ENCODE peak calls at places on chromosomes 7 and 10, in five cellular contexts. One of them, this sample, is unnamed.

GRCh38 chr10:75408911-75409885 is 7.6 kb upstream of the ZNF503 start:
- DNase-seq in IMR-90: no peak
- DNase-seq in Panc1: no peak
- DNase-seq in WERI-Rb-1: peak; percentile 76
- DNase-seq in DND-41: no peak
- DNase-seq in this sample: peak; percentile 21

GRCh38 chr10:72800000-72800740 is 93.4 kb upstream of the OIT3 start:
- DNase-seq in IMR-90: peak; percentile 66
- DNase-seq in Panc1: no peak
- DNase-seq in WERI-Rb-1: no peak
- DNase-seq in DND-41: no peak
- DNase-seq in this sample: no peak

GRCh38 chr7:55992346-55992745 is 28.0 kb downstream of the NIPSNAP2 start:
- DNase-seq in IMR-90: no peak
- DNase-seq in Panc1: no peak
- DNase-seq in WERI-Rb-1: no peak
- DNase-seq in DND-41: no peak
- DNase-seq in this sample: no peak

GRCh38 chr7:604884-605531 is 85.4 kb upstream of the PDGFA start:
- DNase-seq in IMR-90: no peak
- DNase-seq in Panc1: no peak
- DNase-seq in WERI-Rb-1: no peak
- DNase-seq in DND-41: no peak
- DNase-seq in this sample: no peak

GRCh38 chr7:114364151-114364550 is 50.5 kb upstream of the FOXP2 start:
- DNase-seq in IMR-90: no peak
- DNase-seq in Panc1: no peak
- DNase-seq in WERI-Rb-1: no peak
- DNase-seq in DND-41: no peak
- DNase-seq in this sample: no peak

GRCh38 chr7:101164071-101164840 is 1.1 kb downstream of the VGF start:
- DNase-seq in IMR-90: peak; percentile 65
- DNase-seq in Panc1: no peak
- DNase-seq in WERI-Rb-1: no peak
- DNase-seq in DND-41: no peak
- DNase-seq in this sample: no peak

GRCh38 chr7:29330136-29330535 is 135.6 kb downstream of the CHN2 start:
- DNase-seq in IMR-90: no peak
- DNase-seq in Panc1: no peak
- DNase-seq in WERI-Rb-1: no peak
- DNase-seq in DND-41: no peak
- DNase-seq in this sample: no peak

GRCh38 chr7:149422065-149422913 is 38.6 kb downstream of the ZNF777 start:
- DNase-seq in IMR-90: peak; percentile 53
- DNase-seq in Panc1: peak; percentile 15
- DNase-seq in WERI-Rb-1: peak; percentile 72
- DNase-seq in DND-41: peak; percentile 55
- DNase-seq in this sample: peak; percentile 76

GRCh38 chr10:22634606-22635467 is 79.5 kb downstream of the PIP4K2A start:
- DNase-seq in IMR-90: no peak
- DNase-seq in Panc1: no peak
- DNase-seq in WERI-Rb-1: no peak
- DNase-seq in DND-41: no peak
- DNase-seq in this sample: no peak

GRCh38 chr10:18400911-18401260 is 250.5 kb downstream of the NSUN6 start:
- DNase-seq in IMR-90: no peak
- DNase-seq in Panc1: no peak
- DNase-seq in WERI-Rb-1: peak; percentile 29
- DNase-seq in DND-41: no peak
- DNase-seq in this sample: no peak

GRCh38 chr10:46228076-46229071 is 58.4 kb upstream of the ANTXRL start:
- DNase-seq in IMR-90: peak; percentile 70
- DNase-seq in Panc1: peak; percentile 36
- DNase-seq in WERI-Rb-1: peak; percentile 81
- DNase-seq in DND-41: peak; percentile 77
- DNase-seq in this sample: peak; percentile 36

GRCh38 chr10:116984202-116984993 is 20.6 kb downstream of the SHTN1 start:
- DNase-seq in IMR-90: no peak
- DNase-seq in Panc1: no peak
- DNase-seq in WERI-Rb-1: no peak
- DNase-seq in DND-41: no peak
- DNase-seq in this sample: no peak

GRCh38 chr10:129626309-129626708 is 159.3 kb downstream of the MGMT start:
- DNase-seq in IMR-90: no peak
- DNase-seq in Panc1: no peak
- DNase-seq in WERI-Rb-1: no peak
- DNase-seq in DND-41: no peak
- DNase-seq in this sample: no peak

GRCh38 chr7:123154231-123154860 is 45.4 kb downstream of the SLC13A1 start:
- DNase-seq in IMR-90: peak; percentile 50
- DNase-seq in Panc1: peak; percentile 75
- DNase-seq in WERI-Rb-1: peak; percentile 75
- DNase-seq in DND-41: peak; percentile 54
- DNase-seq in this sample: no peak

GRCh38 chr7:24728503-24729364 is 28.5 kb downstream of the GSDME start:
- DNase-seq in IMR-90: peak; percentile 24
- DNase-seq in Panc1: no peak
- DNase-seq in WERI-Rb-1: no peak
- DNase-seq in DND-41: peak; percentile 79
- DNase-seq in this sample: no peak

GRCh38 chr7:66043681-66044497 is 31.7 kb upstream of the ASL start:
- DNase-seq in IMR-90: no peak
- DNase-seq in Panc1: no peak
- DNase-seq in WERI-Rb-1: no peak
- DNase-seq in DND-41: no peak
- DNase-seq in this sample: peak; percentile 5

GRCh38 chr10:131022981-131023380 is 288.5 kb downstream of the TCERG1L start:
- DNase-seq in IMR-90: no peak
- DNase-seq in Panc1: no peak
- DNase-seq in WERI-Rb-1: no peak
- DNase-seq in DND-41: no peak
- DNase-seq in this sample: no peak
- H3K9me3 ChIP-seq in IMR-90: peaks cover 53% of the 10 kb centered on the region
- H3K9me3 ChIP-seq in Panc1: no peaks in the 10 kb centered on the region
- H3K9me3 ChIP-seq in WERI-Rb-1: no peaks in the 10 kb centered on the region
- H3K9me3 ChIP-seq in DND-41: no peaks in the 10 kb centered on the region
- H3K9me3 ChIP-seq in this sample: no peaks in the 10 kb centered on the region

GRCh38 chr7:47581442-47581820 is 480 bp downstream of the TNS3 start:
- DNase-seq in IMR-90: no peak
- DNase-seq in Panc1: no peak
- DNase-seq in WERI-Rb-1: no peak
- DNase-seq in DND-41: no peak
- DNase-seq in this sample: no peak
- H3K27ac ChIP-seq in IMR-90: peak overlapping the region; percentile 77
- H3K27ac ChIP-seq in Panc1: peak overlapping the region; percentile 100
- H3K27ac ChIP-seq in WERI-Rb-1: peak overlapping the region; percentile 62
- H3K27ac ChIP-seq in DND-41: no peak overlapping the region
- H3K27ac ChIP-seq in this sample: no peak overlapping the region

DNA sequence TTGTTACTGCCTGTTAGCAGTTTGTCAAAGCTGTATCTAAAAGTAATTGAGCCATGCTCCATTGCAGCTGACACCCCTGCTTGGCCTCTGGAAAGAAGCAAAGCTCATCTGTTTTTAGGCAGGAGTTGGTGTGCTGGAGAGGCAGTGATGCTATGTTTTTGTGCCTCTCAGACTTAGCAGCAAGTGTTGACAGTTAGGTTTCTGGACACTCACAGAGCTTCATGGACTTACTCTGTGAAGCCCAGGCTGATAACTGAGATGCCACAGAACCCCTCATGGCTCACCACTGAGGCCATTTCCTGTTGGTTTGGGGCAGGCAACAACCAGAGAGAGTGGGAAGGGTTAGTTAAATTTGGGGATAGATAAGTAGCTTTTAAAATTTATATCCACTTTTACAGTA is 59.8 kb downstream of the BTAF1 start:
- DNase-seq in IMR-90: no peak
- DNase-seq in Panc1: no peak
- DNase-seq in WERI-Rb-1: no peak
- DNase-seq in DND-41: no peak
- DNase-seq in this sample: no peak
- H3K9me3 ChIP-seq in IMR-90: no peaks in the 10 kb centered on the region
- H3K9me3 ChIP-seq in Panc1: no peaks in the 10 kb centered on the region
- H3K9me3 ChIP-seq in WERI-Rb-1: no peaks in the 10 kb centered on the region
- H3K9me3 ChIP-seq in DND-41: no peaks in the 10 kb centered on the region
- H3K9me3 ChIP-seq in this sample: no peaks in the 10 kb centered on the region

GRCh38 chr7:92635538-92635937 is 45.3 kb upstream of the FAM133B start:
- DNase-seq in IMR-90: no peak
- DNase-seq in Panc1: no peak
- DNase-seq in WERI-Rb-1: no peak
- DNase-seq in DND-41: no peak
- DNase-seq in this sample: no peak
- H3K27ac ChIP-seq in IMR-90: no peak overlapping the region
- H3K27ac ChIP-seq in Panc1: peak overlapping the region; percentile 83
- H3K27ac ChIP-seq in WERI-Rb-1: peak overlapping the region; percentile 70
- H3K27ac ChIP-seq in DND-41: peak overlapping the region; percentile 99
- H3K27ac ChIP-seq in this sample: no peak overlapping the region

GRCh38 chr7:155261031-155261985 is 36.4 kb upstream of the INSIG1 start:
- DNase-seq in IMR-90: no peak
- DNase-seq in Panc1: no peak
- DNase-seq in WERI-Rb-1: no peak
- DNase-seq in DND-41: no peak
- DNase-seq in this sample: no peak

GRCh38 chr7:155262010-155262409 is 35.7 kb upstream of the INSIG1 start:
- DNase-seq in IMR-90: no peak
- DNase-seq in Panc1: no peak
- DNase-seq in WERI-Rb-1: no peak
- DNase-seq in DND-41: no peak
- DNase-seq in this sample: no peak

GRCh38 chr7:155260498-155260872 is 37.2 kb upstream of the INSIG1 start:
- DNase-seq in IMR-90: no peak
- DNase-seq in Panc1: no peak
- DNase-seq in WERI-Rb-1: no peak
- DNase-seq in DND-41: no peak
- DNase-seq in this sample: no peak

GRCh38 chr7:155258233-155258575 is 39.5 kb upstream of the INSIG1 start:
- DNase-seq in IMR-90: peak; percentile 79
- DNase-seq in Panc1: no peak
- DNase-seq in WERI-Rb-1: no peak
- DNase-seq in DND-41: no peak
- DNase-seq in this sample: no peak

GRCh38 chr7:155259791-155260497 is 37.7 kb upstream of the INSIG1 start:
- DNase-seq in IMR-90: no peak
- DNase-seq in Panc1: no peak
- DNase-seq in WERI-Rb-1: peak; percentile 26
- DNase-seq in DND-41: no peak
- DNase-seq in this sample: no peak
- H3K9me3 ChIP-seq in IMR-90: no peaks in the 10 kb centered on the region
- H3K9me3 ChIP-seq in Panc1: no peaks in the 10 kb centered on the region
- H3K9me3 ChIP-seq in WERI-Rb-1: no peaks in the 10 kb centered on the region
- H3K9me3 ChIP-seq in DND-41: no peaks in the 10 kb centered on the region
- H3K9me3 ChIP-seq in this sample: no peaks in the 10 kb centered on the region

GRCh38 chr10:50416885-50417284 is 165.6 kb upstream of the ASAH2 start:
- DNase-seq in IMR-90: no peak
- DNase-seq in Panc1: no peak
- DNase-seq in WERI-Rb-1: no peak
- DNase-seq in DND-41: no peak
- DNase-seq in this sample: no peak
- H3K27ac ChIP-seq in IMR-90: no peak overlapping the region
- H3K27ac ChIP-seq in Panc1: no peak overlapping the region
- H3K27ac ChIP-seq in WERI-Rb-1: no peak overlapping the region
- H3K27ac ChIP-seq in DND-41: no peak overlapping the region
- H3K27ac ChIP-seq in this sample: peak overlapping the region; percentile 68

GRCh38 chr7:153566324-153566723 is 485.9 kb upstream of the DPP6 start:
- DNase-seq in IMR-90: no peak
- DNase-seq in Panc1: no peak
- DNase-seq in WERI-Rb-1: no peak
- DNase-seq in DND-41: no peak
- DNase-seq in this sample: no peak
- H3K9me3 ChIP-seq in IMR-90: peaks cover 17% of the 10 kb centered on the region
- H3K9me3 ChIP-seq in Panc1: no peaks in the 10 kb centered on the region
- H3K9me3 ChIP-seq in WERI-Rb-1: peaks cover 4% of the 10 kb centered on the region
- H3K9me3 ChIP-seq in DND-41: peaks cover 24% of the 10 kb centered on the region
- H3K9me3 ChIP-seq in this sample: no peaks in the 10 kb centered on the region

This sample was measured in CD8-positive, alpha-beta memory T cell.